ENCODE peak calls at places on chromosomes 13 and 19, in nine cellular contexts. Y is activated naive CD4-positive, alpha-beta T cell treated with anti-CD3 and anti-CD28 coated beads, Interleukin-2, amount 10 ng/mL, durations not matched to agents 7 days and 5 days; A is astrocyte; J is A673; P is NK-92 treated with Interleukin-12 subunit alpha and Interleukin-12 subunit beta, amount 100 ng/mL, for 24 hours; Q is left ventricle myocardium inferior; X is memory B cell; H is left lobe of liver; C is body of pancreas. E is an unnamed sample.

GRCh38 chr19:50564229-50565105 is 3.8 kb downstream of the LRRC4B start:
- DNase-seq in A (no peak), P (no peak), Y (no peak), H (no peak), X (no peak), J (no peak), C (no peak), Q (no peak), E (no peak)

GRCh38 chr13:37701306-37701705 is 102.7 kb upstream of the POSTN start:
- DNase-seq in X (no peak), H (no peak), C (no peak), P (no peak), J (peak), A (peak), Y (no peak), Q (no peak), E (no peak)

GRCh38 chr19:35305181-35305580 is 13.2 kb downstream of the MAG start:
- DNase-seq in P (no peak), C (no peak), H (no peak), A (no peak), Q (no peak), X (no peak), Y (no peak), J (no peak), E (no peak)

GRCh38 chr19:932647-933552 is 7.1 kb downstream of the ARID3A start:
- DNase-seq in C (peak), P (no peak), A (peak), Y (peak), H (no peak), J (no peak), X (no peak), Q (peak), E (peak)

GRCh38 chr13:49098771-49099512 is 121.2 kb upstream of the MLNR start:
- DNase-seq in A (no peak), P (no peak), J (no peak), H (no peak), X (no peak), Y (no peak), Q (no peak), C (no peak), E (no peak)

GRCh38 chr13:82565191-82565590 is 1317.1 kb downstream of the SLITRK1 start:
- DNase-seq in Y (no peak), C (no peak), A (no peak), H (no peak), X (no peak), Q (no peak), J (no peak), P (no peak), E (no peak)

GRCh38 chr19:37551123-37551993 is 43.2 kb downstream of the ZNF571 start:
- DNase-seq in Y (peak), H (no peak), C (no peak), Q (peak), A (peak), J (peak), X (peak), P (no peak), E (peak)

GRCh38 chr13:37701972-37702371 is 103.4 kb upstream of the POSTN start:
- DNase-seq in Q (no peak), J (peak), A (peak), X (no peak), H (no peak), Y (no peak), C (no peak), P (no peak), E (no peak)

GRCh38 chr19:47414469-47414868 is 4.9 kb downstream of the MEIS3 start:
- DNase-seq in C (no peak), P (no peak), J (peak), A (no peak), X (no peak), H (no peak), Q (no peak), Y (no peak), E (no peak)

GRCh38 chr13:112658807-112659206 is 31.0 kb upstream of the ATP11A start:
- DNase-seq in C (no peak), A (no peak), H (no peak), Q (no peak), Y (no peak), J (no peak), X (no peak), P (no peak), E (no peak)

GRCh38 chr19:48348039-48348438 is 15.7 kb downstream of the TMEM143 start:
- DNase-seq in P (no peak), Y (no peak), A (no peak), J (no peak), Q (no peak), H (no peak), X (no peak), C (peak), E (no peak)

GRCh38 chr19:45506246-45506990 is 861 bp upstream of the VASP start:
- DNase-seq in Y (peak), A (peak), H (peak), P (peak), C (peak), X (peak), Q (peak), J (peak), E (peak)

GRCh38 chr13:76795701-76796695 is 90.2 kb downstream of the KCTD12 start:
- DNase-seq in C (no peak), A (no peak), H (no peak), Y (no peak), X (no peak), P (no peak), Q (no peak), J (no peak), E (no peak)

GRCh38 chr13:32829676-32830091 is 186.5 kb upstream of the KL start:
- DNase-seq in Q (no peak), H (no peak), C (no peak), P (peak), X (no peak), J (no peak), Y (no peak), A (peak), E (no peak)

GRCh38 chr19:48271531-48272151 is 1.8 kb downstream of the ZNF114 start:
- DNase-seq in H (no peak), P (no peak), Y (peak), C (peak), X (no peak), Q (peak), A (peak), J (peak), E (peak)